ENCODE peak calls at places on chromosomes 4 and X, in eight cellular contexts. C is iris pigment epithelial cell; P is coronary artery; J is NCI-H774; L is A549; Z is stimulated activated CD8-positive, alpha-beta memory T cell treated with anti-CD3 and anti-CD28 coated beads, Interleukin-4, amount 100 ng/mL, for 4 hours; K is D721Med; T is amniotic stem cell. F is an unnamed sample.

GRCh38 chr4:182062936-182063335 is 180.3 kb upstream of the TENM3 start:
- DNase-seq in C (peak; percentile 89), P (no peak), J (no peak), L (no peak), Z (no peak), K (no peak), T (peak; percentile 29), F (no peak)

GRCh38 chr4:170015285-170015684 is 10.9 kb downstream of the MFAP3L start:
- DNase-seq in C (no peak), P (no peak), J (no peak), L (no peak), Z (no peak), K (no peak), T (no peak), F (no peak)

GRCh38 chrX:54076903-54077302 is 32.6 kb upstream of the PHF8 start:
- DNase-seq in C (peak; percentile 65), P (no peak), J (no peak), L (no peak), Z (no peak), K (no peak), T (no peak), F (no peak)

GRCh38 chr4:158450741-158451140 is 70.9 kb upstream of the RXFP1 start:
- DNase-seq in C (no peak), P (no peak), J (no peak), L (no peak), Z (no peak), K (no peak), T (no peak), F (no peak)

GRCh38 chr4:98749206-98749605 is 90.8 kb upstream of the TSPAN5 start:
- DNase-seq in C (no peak), P (no peak), J (no peak), L (no peak), Z (no peak), K (no peak), T (no peak), F (no peak)

GRCh38 chrX:115350696-115351408 is 61.3 kb downstream of the LUZP4 start:
- DNase-seq in C (no peak), P (no peak), J (no peak), L (no peak), Z (no peak), K (no peak), T (no peak), F (no peak)

GRCh38 chrX:43882294-43882681 is at the start of gene MAOB:
- DNase-seq in C (no peak), P (no peak), J (no peak), L (no peak), Z (no peak), K (no peak), T (no peak), F (peak; percentile 87)

GRCh38 chr4:38292529-38292928 is 332.3 kb downstream of the PTTG2 start:
- DNase-seq in C (no peak), P (no peak), J (no peak), L (no peak), Z (no peak), K (no peak), T (no peak), F (no peak)

GRCh38 chrX:49102221-49102620 is 21.3 kb downstream of the GPKOW start:
- DNase-seq in C (no peak), P (no peak), J (no peak), L (no peak), Z (no peak), K (no peak), T (no peak), F (no peak)

GRCh38 chr4:70712150-70712549 is 9.6 kb upstream of the RUFY3 start:
- DNase-seq in C (peak; percentile 63), P (no peak), J (no peak), L (no peak), Z (no peak), K (no peak), T (no peak), F (no peak)

GRCh38 chr4:6450709-6451108 is 21.7 kb downstream of the PPP2R2C start:
- DNase-seq in C (no peak), P (no peak), J (no peak), L (no peak), Z (no peak), K (no peak), T (no peak), F (no peak)

GRCh38 chr4:144353240-144353639 is 212.7 kb upstream of the GYPA start:
- DNase-seq in C (no peak), P (no peak), J (no peak), L (no peak), Z (no peak), K (no peak), T (no peak), F (no peak)

GRCh38 chrX:14056201-14056600 is 26.5 kb upstream of the GEMIN8 start:
- DNase-seq in C (peak; percentile 10), P (no peak), J (no peak), L (no peak), Z (no peak), K (no peak), T (no peak), F (no peak)

GRCh38 chrX:10648608-10649007 is 28.2 kb upstream of the MID1 start:
- DNase-seq in C (peak; percentile 80), P (no peak), J (no peak), L (no peak), Z (no peak), K (no peak), T (no peak), F (no peak)

GRCh38 chr4:139815646-139816601 is 150.3 kb downstream of the MGST2 start:
- DNase-seq in C (peak; percentile 89), P (no peak), J (no peak), L (no peak), Z (peak; percentile 1), K (no peak), T (peak; percentile 53), F (no peak)

GRCh38 chr4:25628441-25628840 is 27.2 kb upstream of the SLC34A2 start:
- DNase-seq in C (no peak), P (no peak), J (no peak), L (no peak), Z (no peak), K (no peak), T (no peak), F (no peak)

GRCh38 chrX:65127804-65128203 is 151.6 kb upstream of the ZC4H2 start:
- DNase-seq in C (no peak), P (no peak), J (no peak), L (no peak), Z (no peak), K (no peak), T (no peak), F (no peak)

GRCh38 chr4:24582235-24582863 is 2.0 kb downstream of the DHX15 start:
- DNase-seq in C (no peak), P (no peak), J (no peak), L (no peak), Z (no peak), K (no peak), T (no peak), F (no peak)

GRCh38 chrX:10121787-10122186 is 35.0 kb upstream of the CLCN4 start:
- DNase-seq in C (no peak), P (no peak), J (no peak), L (no peak), Z (no peak), K (no peak), T (no peak), F (no peak)

GRCh38 chr4:1323635-1324442 is 23.2 kb upstream of the UVSSA start:
- DNase-seq in C (peak; percentile 98), P (no peak), J (no peak), L (peak; percentile 44), Z (no peak), K (no peak), T (peak; percentile 60), F (no peak)

GRCh38 chr4:169366821-169367220 is 96.1 kb upstream of the SH3RF1 start:
- DNase-seq in C (no peak), P (no peak), J (no peak), L (no peak), Z (no peak), K (no peak), T (no peak), F (no peak)

GRCh38 chr4:10441512-10441911 is 15.7 kb downstream of the ZNF518B start:
- DNase-seq in C (no peak), P (no peak), J (no peak), L (no peak), Z (no peak), K (no peak), T (no peak), F (no peak)